ENCODE peak calls at places on chromosomes 13 and 19, in five cellular contexts. One of them, this sample, is unnamed.
A peak's percentile ranks its signal among the peaks of the same experiment; 100 is the strongest.

GRCh38 chr19:14472202-14472961 is 2.8 kb downstream of the PTGER1 start:
- DNase-seq in GM23338: peak; percentile 92
- DNase-seq in thoracic aorta: no peak
- DNase-seq in AG04449: no peak
- DNase-seq in bronchial epithelial cell: no peak
- DNase-seq in this sample: no peak

GRCh38 chr13:95445116-95445515 is 107.4 kb upstream of the CLDN10 start:
- DNase-seq in thoracic aorta: no peak
- DNase-seq in AG04449: no peak
- DNase-seq in bronchial epithelial cell: no peak
- DNase-seq in GM23338: no peak
- DNase-seq in this sample: no peak

GRCh38 chr13:59356607-59357006 is 807.1 kb downstream of the DIAPH3 start:
- DNase-seq in GM23338: no peak
- DNase-seq in AG04449: no peak
- DNase-seq in bronchial epithelial cell: no peak
- DNase-seq in thoracic aorta: no peak
- DNase-seq in this sample: no peak

GRCh38 chr19:44576843-44577565 is 36.4 kb upstream of the IGSF23 start:
- DNase-seq in thoracic aorta: no peak
- DNase-seq in AG04449: no peak
- DNase-seq in GM23338: peak; percentile 84
- DNase-seq in bronchial epithelial cell: peak; percentile 58
- DNase-seq in this sample: no peak

GRCh38 chr19:2983351-2984195 is 6.2 kb downstream of the TLE6 start:
- DNase-seq in thoracic aorta: no peak
- DNase-seq in AG04449: no peak
- DNase-seq in GM23338: peak; percentile 93
- DNase-seq in bronchial epithelial cell: peak; percentile 35
- DNase-seq in this sample: no peak

GRCh38 chr19:40519352-40520322 is 52.8 kb downstream of the SPTBN4 start:
- DNase-seq in AG04449: no peak
- DNase-seq in bronchial epithelial cell: peak; percentile 21
- DNase-seq in thoracic aorta: no peak
- DNase-seq in GM23338: peak; percentile 81
- DNase-seq in this sample: no peak

GRCh38 chr19:3784607-3785463 is 1.3 kb downstream of the MATK start:
- DNase-seq in GM23338: no peak
- DNase-seq in thoracic aorta: no peak
- DNase-seq in AG04449: no peak
- DNase-seq in bronchial epithelial cell: no peak
- DNase-seq in this sample: no peak

GRCh38 chr19:23823952-23824389 is 65.3 kb upstream of the ZNF681 start:
- DNase-seq in GM23338: peak; percentile 79
- DNase-seq in thoracic aorta: no peak
- DNase-seq in AG04449: no peak
- DNase-seq in bronchial epithelial cell: peak; percentile 2
- DNase-seq in this sample: no peak

GRCh38 chr13:24348797-24349515 is 39.6 kb downstream of the C1QTNF9 start:
- DNase-seq in AG04449: no peak
- DNase-seq in thoracic aorta: no peak
- DNase-seq in GM23338: no peak
- DNase-seq in bronchial epithelial cell: peak; percentile 85
- DNase-seq in this sample: peak; percentile 47

GRCh38 chr13:33612641-33613638 is 205.0 kb upstream of the RFC3 start:
- DNase-seq in thoracic aorta: no peak
- DNase-seq in bronchial epithelial cell: no peak
- DNase-seq in AG04449: no peak
- DNase-seq in GM23338: no peak
- DNase-seq in this sample: no peak

GRCh38 chr13:25141042-25141441 is 31.0 kb downstream of the AMER2 start:
- DNase-seq in bronchial epithelial cell: no peak
- DNase-seq in AG04449: no peak
- DNase-seq in thoracic aorta: no peak
- DNase-seq in GM23338: no peak
- DNase-seq in this sample: no peak

GRCh38 chr13:99312493-99312883 is 5.3 kb upstream of the GPR183 start:
- DNase-seq in bronchial epithelial cell: no peak
- DNase-seq in thoracic aorta: no peak
- DNase-seq in AG04449: peak; percentile 31
- DNase-seq in GM23338: no peak
- DNase-seq in this sample: peak; percentile 96

GRCh38 chr19:48090281-48090802 is 20.3 kb downstream of the PLA2G4C start:
- DNase-seq in AG04449: no peak
- DNase-seq in GM23338: no peak
- DNase-seq in thoracic aorta: no peak
- DNase-seq in bronchial epithelial cell: no peak
- DNase-seq in this sample: no peak

GRCh38 chr13:95388420-95389079 is 87.3 kb upstream of the ABCC4 start:
- DNase-seq in bronchial epithelial cell: no peak
- DNase-seq in GM23338: no peak
- DNase-seq in AG04449: no peak
- DNase-seq in thoracic aorta: no peak
- DNase-seq in this sample: no peak

GRCh38 chr19:50173144-50173543 is 10.1 kb upstream of the IZUMO2 start:
- DNase-seq in GM23338: no peak
- DNase-seq in thoracic aorta: no peak
- DNase-seq in bronchial epithelial cell: no peak
- DNase-seq in AG04449: no peak
- DNase-seq in this sample: no peak

GRCh38 chr19:16074488-16075365 is 1.6 kb upstream of the TPM4 start:
- DNase-seq in AG04449: no peak
- DNase-seq in bronchial epithelial cell: no peak
- DNase-seq in GM23338: no peak
- DNase-seq in thoracic aorta: no peak
- DNase-seq in this sample: no peak

GRCh38 chr13:84994582-84994981 is 804.6 kb downstream of the SLITRK6 start:
- DNase-seq in bronchial epithelial cell: peak; percentile 46
- DNase-seq in GM23338: no peak
- DNase-seq in AG04449: no peak
- DNase-seq in thoracic aorta: no peak
- DNase-seq in this sample: peak; percentile 2

GRCh38 chr13:30774214-30774730 is 38.9 kb downstream of the ALOX5AP start:
- DNase-seq in GM23338: no peak
- DNase-seq in thoracic aorta: no peak
- DNase-seq in bronchial epithelial cell: no peak
- DNase-seq in AG04449: no peak
- DNase-seq in this sample: no peak

GRCh38 chr13:44050450-44051063 is 170.9 kb downstream of the LACC1 start:
- DNase-seq in GM23338: peak; percentile 30
- DNase-seq in AG04449: no peak
- DNase-seq in thoracic aorta: no peak
- DNase-seq in bronchial epithelial cell: peak; percentile 51
- DNase-seq in this sample: no peak

GRCh38 chr13:52356327-52356726 is 49.6 kb downstream of the THSD1 start:
- DNase-seq in thoracic aorta: no peak
- DNase-seq in bronchial epithelial cell: peak; percentile 92
- DNase-seq in AG04449: no peak
- DNase-seq in GM23338: no peak
- DNase-seq in this sample: peak; percentile 60

GRCh38 chr19:5961969-5962945 is 15.7 kb downstream of the RANBP3 start:
- DNase-seq in AG04449: no peak
- DNase-seq in bronchial epithelial cell: peak; percentile 63
- DNase-seq in thoracic aorta: no peak
- DNase-seq in GM23338: no peak
- DNase-seq in this sample: no peak

GRCh38 chr13:68927387-68928026 is 1180.1 kb upstream of the ATXN8OS start:
- DNase-seq in bronchial epithelial cell: peak; percentile 3
- DNase-seq in thoracic aorta: no peak
- DNase-seq in GM23338: peak; percentile 86
- DNase-seq in AG04449: no peak
- DNase-seq in this sample: no peak

GRCh38 chr13:38980628-38981078 is 10.0 kb downstream of the STOML3 start:
- DNase-seq in GM23338: no peak
- DNase-seq in AG04449: no peak
- DNase-seq in bronchial epithelial cell: no peak
- DNase-seq in thoracic aorta: no peak
- DNase-seq in this sample: no peak

GRCh38 chr13:70380809-70381208 is 272.6 kb upstream of the KLHL1 start:
- DNase-seq in thoracic aorta: no peak
- DNase-seq in GM23338: no peak
- DNase-seq in AG04449: no peak
- DNase-seq in bronchial epithelial cell: no peak
- DNase-seq in this sample: no peak

GRCh38 chr13:70386919-70387318 is 278.7 kb upstream of the KLHL1 start:
- DNase-seq in bronchial epithelial cell: no peak
- DNase-seq in GM23338: peak; percentile 16
- DNase-seq in thoracic aorta: no peak
- DNase-seq in AG04449: no peak
- DNase-seq in this sample: no peak

GRCh38 chr13:70388935-70389334 is 280.7 kb upstream of the KLHL1 start:
- DNase-seq in GM23338: no peak
- DNase-seq in bronchial epithelial cell: no peak
- DNase-seq in thoracic aorta: no peak
- DNase-seq in AG04449: no peak
- DNase-seq in this sample: no peak

GRCh38 chr13:70385852-70386251 is 277.6 kb upstream of the KLHL1 start:
- DNase-seq in thoracic aorta: no peak
- DNase-seq in GM23338: no peak
- DNase-seq in AG04449: no peak
- DNase-seq in bronchial epithelial cell: no peak
- DNase-seq in this sample: no peak

GRCh38 chr13:70384156-70384555 is 275.9 kb upstream of the KLHL1 start:
- DNase-seq in bronchial epithelial cell: no peak
- DNase-seq in AG04449: no peak
- DNase-seq in GM23338: no peak
- DNase-seq in thoracic aorta: no peak
- DNase-seq in this sample: no peak
- TF ChIP-seq CTCF in bronchial epithelial cell: no peak
- TF ChIP-seq CTCF in AG04449: no peak
- TF ChIP-seq CTCF in GM23338: no peak
- TF ChIP-seq CTCF in thoracic aorta: no peak
- TF ChIP-seq CTCF in this sample: no peak

GRCh38 chr13:64061649-64062048 is 2646.0 kb upstream of the PCDH20 start:
- DNase-seq in AG04449: no peak
- DNase-seq in bronchial epithelial cell: no peak
- DNase-seq in thoracic aorta: no peak
- DNase-seq in GM23338: no peak
- DNase-seq in this sample: no peak
- H3K4me3 ChIP-seq in AG04449: no peak overlapping the region
- H3K4me3 ChIP-seq in bronchial epithelial cell: no peak overlapping the region
- H3K4me3 ChIP-seq in thoracic aorta: no peak overlapping the region
- H3K4me3 ChIP-seq in GM23338: no peak overlapping the region
- H3K4me3 ChIP-seq in this sample: no peak overlapping the region

GRCh38 chr13:49791214-49791752 is 1.2 kb downstream of the KPNA3 start:
- DNase-seq in AG04449: no peak
- DNase-seq in bronchial epithelial cell: peak; percentile 39
- DNase-seq in thoracic aorta: no peak
- DNase-seq in GM23338: peak; percentile 51
- DNase-seq in this sample: peak; percentile 12
- TF ChIP-seq CTCF in AG04449: no peak
- TF ChIP-seq CTCF in bronchial epithelial cell: peak; percentile 2
- TF ChIP-seq CTCF in thoracic aorta: no peak
- TF ChIP-seq CTCF in GM23338: peak; percentile 54
- TF ChIP-seq CTCF in this sample: peak; percentile 30

DNA sequence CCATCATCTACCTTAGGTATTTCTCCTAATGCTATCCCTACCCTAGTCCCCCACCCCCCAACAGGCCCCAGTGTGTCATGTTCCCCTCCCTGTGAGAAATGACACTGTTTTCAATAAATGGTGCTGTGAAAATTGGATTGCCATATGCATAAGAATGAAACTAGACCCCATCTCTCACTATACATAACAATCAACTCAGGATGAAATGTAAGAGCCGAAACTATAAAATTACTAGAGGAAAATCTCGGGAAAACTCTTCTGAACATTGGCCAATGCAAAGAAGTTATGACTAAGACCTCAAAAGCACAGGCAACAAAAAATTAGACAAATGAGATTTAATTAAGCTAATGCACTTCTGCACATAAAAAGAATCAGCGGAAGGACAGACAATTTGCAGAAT is 138.2 kb downstream of the SUCLA2 start:
- DNase-seq in bronchial epithelial cell: no peak
- DNase-seq in thoracic aorta: no peak
- DNase-seq in GM23338: no peak
- DNase-seq in AG04449: no peak
- DNase-seq in this sample: no peak
- H3K4me3 ChIP-seq in bronchial epithelial cell: no peak overlapping the region
- H3K4me3 ChIP-seq in thoracic aorta: no peak overlapping the region
- H3K4me3 ChIP-seq in GM23338: no peak overlapping the region
- H3K4me3 ChIP-seq in AG04449: no peak overlapping the region
- H3K4me3 ChIP-seq in this sample: no peak overlapping the region

DNA sequence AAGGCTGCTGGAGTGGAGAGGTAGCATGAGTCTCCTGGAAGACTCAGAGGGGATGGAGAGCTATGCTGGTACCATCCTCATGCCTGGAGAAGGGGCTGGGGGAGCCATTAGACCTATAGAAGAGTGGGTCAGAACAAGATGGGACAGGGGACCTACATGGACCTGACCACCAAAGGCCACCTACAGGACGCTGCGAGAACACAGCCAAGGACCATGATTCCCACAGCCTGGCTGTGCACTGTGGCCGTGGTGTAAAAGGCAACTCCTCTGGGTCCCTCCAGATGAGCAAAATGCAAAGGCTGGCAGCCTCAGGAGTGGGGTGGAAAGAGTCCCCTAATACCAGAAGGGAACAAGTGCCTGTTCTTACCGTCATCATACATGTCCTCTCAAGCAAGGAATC is 216.2 kb downstream of the SLC7A1 start:
- DNase-seq in AG04449: no peak
- DNase-seq in GM23338: no peak
- DNase-seq in thoracic aorta: no peak
- DNase-seq in bronchial epithelial cell: no peak
- DNase-seq in this sample: no peak
- TF ChIP-seq CTCF in AG04449: no peak
- TF ChIP-seq CTCF in GM23338: no peak
- TF ChIP-seq CTCF in thoracic aorta: no peak
- TF ChIP-seq CTCF in bronchial epithelial cell: no peak
- TF ChIP-seq CTCF in this sample: no peak

DNA sequence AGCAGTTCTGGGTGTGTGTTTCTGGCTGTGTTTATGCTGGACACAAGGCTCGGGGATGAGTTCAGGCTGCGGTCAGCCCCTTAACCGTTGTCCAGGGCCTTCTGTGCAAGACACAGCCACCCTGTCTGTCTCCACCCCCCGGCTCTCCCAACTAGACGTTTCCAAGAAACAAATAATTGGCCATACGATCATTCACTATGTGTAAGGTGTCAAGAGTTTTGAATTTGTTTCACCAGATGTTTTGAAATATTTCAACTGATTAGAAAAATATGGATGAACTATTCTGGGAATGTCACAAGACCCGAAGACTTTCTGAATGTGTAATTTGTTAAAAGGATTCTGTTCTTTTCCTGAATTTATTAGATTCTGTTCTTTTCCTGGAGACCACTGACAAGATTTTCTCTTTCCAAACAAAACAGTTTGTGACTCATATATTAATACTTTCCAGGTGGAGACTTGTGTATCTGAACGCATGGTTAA is 318.2 kb downstream of the MYO16 start:
- DNase-seq in GM23338: no peak
- DNase-seq in AG04449: no peak
- DNase-seq in bronchial epithelial cell: no peak
- DNase-seq in thoracic aorta: no peak
- DNase-seq in this sample: no peak
- H3K4me3 ChIP-seq in GM23338: no peak overlapping the region
- H3K4me3 ChIP-seq in AG04449: no peak overlapping the region
- H3K4me3 ChIP-seq in bronchial epithelial cell: no peak overlapping the region
- H3K4me3 ChIP-seq in thoracic aorta: no peak overlapping the region
- H3K4me3 ChIP-seq in this sample: no peak overlapping the region